ENCODE peak calls at places on chromosomes 16 and 17, in eight cellular contexts. F is renal cortical epithelial cell; H is stimulated activated CD4-positive, alpha-beta T cell treated with anti-CD3 and anti-CD28 coated beads, Interleukin-15, amount 100 ng/mL, for 1 hour; P is activated CD4-positive, alpha-beta T cell treated with anti-CD3 and anti-CD28 coated beads for 24 hours; Q is stimulated activated CD8-positive, alpha-beta memory T cell treated with anti-CD3 and anti-CD28 coated beads, Interleukin-7, amount 100 ng/mL, for 1 hour; S is OCI-LY7; E is AG09309; C is endothelial cell of umbilical vein. X is an unnamed sample.

GRCh38 chr17:6387442-6387841 is 47.5 kb downstream of the AIPL1 start:
- DNase-seq in P (no peak), E (no peak), S (no peak), H (no peak), F (no peak), Q (no peak), C (no peak), X (no peak)

GRCh38 chr16:85372627-85373372 is 240.3 kb upstream of the GSE1 start:
- DNase-seq in S (no peak), F (peak; percentile 75), E (peak; percentile 58), C (no peak), H (no peak), Q (no peak), P (peak; percentile 9), X (no peak)

GRCh38 chr17:50184611-50185398 is 16.6 kb downstream of the COL1A1 start:
- DNase-seq in F (no peak), E (no peak), H (no peak), P (no peak), S (no peak), C (no peak), Q (no peak), X (no peak)

GRCh38 chr17:76138234-76138895 is 2.7 kb downstream of the FOXJ1 start:
- DNase-seq in Q (no peak), S (no peak), H (no peak), C (no peak), F (peak; percentile 68), P (no peak), E (no peak), X (no peak)

GRCh38 chr17:6666077-6666521 is 14.5 kb downstream of the C17orf100 start:
- DNase-seq in F (peak; percentile 77), E (peak; percentile 56), C (peak; percentile 82), P (no peak), Q (no peak), H (no peak), S (peak; percentile 61), X (peak; percentile 62)

GRCh38 chr16:51971184-51971583 is 575.8 kb downstream of the TOX3 start:
- DNase-seq in H (no peak), Q (no peak), S (peak; percentile 1), E (no peak), P (no peak), C (no peak), F (no peak), X (no peak)

GRCh38 chr16:57064995-57065394 is 27.4 kb upstream of the CPNE2 start:
- DNase-seq in Q (no peak), P (no peak), S (no peak), C (no peak), F (no peak), E (no peak), H (no peak), X (no peak)

GRCh38 chr16:51154271-51155171 is 3.5 kb upstream of the SALL1 start:
- DNase-seq in C (no peak), H (no peak), E (no peak), F (peak; percentile 55), Q (no peak), P (no peak), S (no peak), X (no peak)

GRCh38 chr17:67376892-67377726 is at the start of gene PITPNC1:
- DNase-seq in H (peak; percentile 79), Q (peak; percentile 73), C (peak; percentile 89), F (peak; percentile 55), S (peak; percentile 92), E (no peak), P (peak; percentile 81), X (peak; percentile 77)

GRCh38 chr16:53714080-53715050 is 10.4 kb downstream of the FTO start:
- DNase-seq in H (no peak), F (no peak), S (no peak), C (no peak), E (no peak), P (no peak), Q (no peak), X (no peak)

GRCh38 chr16:67770371-67770991 is 35.9 kb downstream of the RANBP10 start:
- DNase-seq in Q (no peak), C (peak; percentile 75), S (no peak), H (no peak), E (no peak), P (no peak), F (no peak), X (no peak)

GRCh38 chr16:17529982-17530760 is 59.4 kb upstream of the XYLT1 start:
- DNase-seq in Q (no peak), F (no peak), S (no peak), E (no peak), P (peak; percentile 1), C (no peak), H (no peak), X (no peak)

GRCh38 chr16:86994651-86995171 is 322.5 kb downstream of the C16orf95 start:
- DNase-seq in H (no peak), F (peak; percentile 74), Q (no peak), E (peak; percentile 56), S (no peak), C (peak; percentile 57), P (no peak), X (peak; percentile 40)

GRCh38 chr17:19364699-19365498 is 2.4 kb upstream of the B9D1 start:
- DNase-seq in S (no peak), C (no peak), P (no peak), Q (no peak), F (peak; percentile 59), E (no peak), H (no peak), X (no peak)

GRCh38 chr17:28372203-28372944 is 880 bp downstream of the SARM1 start:
- DNase-seq in H (no peak), F (no peak), Q (no peak), C (peak; percentile 42), S (peak; percentile 41), E (no peak), P (no peak), X (peak; percentile 23)

GRCh38 chr16:11824362-11824761 is 27.0 kb downstream of the RSL1D1 start:
- DNase-seq in E (no peak), P (no peak), F (peak; percentile 49), C (no peak), H (no peak), S (no peak), Q (no peak), X (no peak)

GRCh38 chr16:65306313-65306712 is 184.4 kb upstream of the CDH11 start:
- DNase-seq in P (no peak), E (no peak), S (no peak), F (no peak), H (no peak), C (no peak), Q (no peak), X (no peak)

GRCh38 chr16:67237396-67238277 is 9.6 kb downstream of the FHOD1 start:
- DNase-seq in C (no peak), F (no peak), H (no peak), P (no peak), Q (no peak), E (no peak), S (no peak), X (no peak)

GRCh38 chr16:67915831-67916723 is 15.6 kb downstream of the CTRL start:
- DNase-seq in P (no peak), H (no peak), Q (no peak), E (no peak), F (no peak), C (no peak), S (no peak), X (no peak)

GRCh38 chr17:69454051-69454450 is 39.6 kb downstream of the MAP2K6 start:
- DNase-seq in Q (no peak), P (no peak), S (no peak), H (no peak), E (no peak), C (no peak), F (no peak), X (no peak)

GRCh38 chr17:77174928-77175720 is 34.4 kb downstream of the SEC14L1 start:
- DNase-seq in Q (no peak), E (no peak), H (no peak), S (no peak), F (no peak), C (peak; percentile 91), P (no peak), X (no peak)

GRCh38 chr16:84463221-84463620 is 41.2 kb downstream of the MEAK7 start:
- DNase-seq in F (no peak), H (no peak), S (no peak), E (no peak), P (no peak), Q (no peak), C (no peak), X (no peak)

GRCh38 chr17:80762076-80762475 is 217.4 kb downstream of the RPTOR start:
- DNase-seq in P (no peak), S (no peak), F (no peak), Q (no peak), H (no peak), E (no peak), C (no peak), X (no peak)

GRCh38 chr17:35286120-35286781 is 43.4 kb downstream of the SLFN5 start:
- DNase-seq in E (no peak), F (no peak), Q (no peak), H (no peak), P (no peak), C (no peak), S (no peak), X (no peak)

GRCh38 chr17:60098578-60098977 is 19.9 kb upstream of the HEATR6 start:
- DNase-seq in P (no peak), Q (no peak), C (no peak), H (no peak), S (no peak), E (no peak), F (no peak), X (no peak)